ENCODE peak calls at places on chromosome 7, in six cellular contexts. One of them, this sample, is unnamed.
A peak's percentile ranks its signal among the peaks of the same experiment; 100 is the strongest.

GRCh38 chr7:78134256-78134655 is 335.7 kb downstream of the PHTF2 start:
- DNase-seq in GM12878: no peak
- DNase-seq in sigmoid colon: no peak
- DNase-seq in cardiac fibroblast: peak; percentile 62
- DNase-seq in upper lobe of right lung: no peak
- DNase-seq in tibial nerve: no peak
- DNase-seq in this sample: peak; percentile 60

GRCh38 chr7:115632636-115633035 is 397.9 kb downstream of the TFEC start:
- DNase-seq in sigmoid colon: no peak
- DNase-seq in tibial nerve: no peak
- DNase-seq in cardiac fibroblast: no peak
- DNase-seq in upper lobe of right lung: no peak
- DNase-seq in GM12878: no peak
- DNase-seq in this sample: no peak

GRCh38 chr7:110090113-110090820 is 1000.7 kb upstream of the LRRN3 start:
- DNase-seq in sigmoid colon: no peak
- DNase-seq in GM12878: no peak
- DNase-seq in upper lobe of right lung: no peak
- DNase-seq in tibial nerve: no peak
- DNase-seq in cardiac fibroblast: peak; percentile 14
- DNase-seq in this sample: peak; percentile 31

GRCh38 chr7:65924193-65924592 is 51.3 kb downstream of the VKORC1L1 start:
- DNase-seq in cardiac fibroblast: no peak
- DNase-seq in upper lobe of right lung: no peak
- DNase-seq in tibial nerve: no peak
- DNase-seq in GM12878: no peak
- DNase-seq in sigmoid colon: no peak
- DNase-seq in this sample: no peak

GRCh38 chr7:92325850-92326249 is 80.1 kb downstream of the ANKIB1 start:
- DNase-seq in sigmoid colon: no peak
- DNase-seq in cardiac fibroblast: peak; percentile 51
- DNase-seq in tibial nerve: no peak
- DNase-seq in upper lobe of right lung: no peak
- DNase-seq in GM12878: no peak
- DNase-seq in this sample: peak; percentile 36

GRCh38 chr7:129914536-129915272 is 38.1 kb downstream of the UBE2H start:
- DNase-seq in cardiac fibroblast: peak; percentile 14
- DNase-seq in upper lobe of right lung: no peak
- DNase-seq in tibial nerve: no peak
- DNase-seq in sigmoid colon: no peak
- DNase-seq in GM12878: no peak
- DNase-seq in this sample: peak; percentile 12

GRCh38 chr7:9778367-9778766 is 1195.3 kb upstream of the PHF14 start:
- DNase-seq in tibial nerve: no peak
- DNase-seq in GM12878: no peak
- DNase-seq in cardiac fibroblast: no peak
- DNase-seq in sigmoid colon: no peak
- DNase-seq in upper lobe of right lung: no peak
- DNase-seq in this sample: no peak

GRCh38 chr7:34128762-34129161 is 223.4 kb downstream of the BMPER start:
- DNase-seq in sigmoid colon: no peak
- DNase-seq in GM12878: no peak
- DNase-seq in tibial nerve: no peak
- DNase-seq in upper lobe of right lung: no peak
- DNase-seq in cardiac fibroblast: peak; percentile 66
- DNase-seq in this sample: peak; percentile 64

GRCh38 chr7:90473819-90474218 is 4.4 kb downstream of the PTTG1IP2 start:
- DNase-seq in GM12878: no peak
- DNase-seq in upper lobe of right lung: no peak
- DNase-seq in cardiac fibroblast: peak; percentile 19
- DNase-seq in tibial nerve: no peak
- DNase-seq in sigmoid colon: no peak
- DNase-seq in this sample: peak; percentile 21

GRCh38 chr7:121000091-121000983 is 11.8 kb downstream of the CPED1 start:
- DNase-seq in cardiac fibroblast: peak; percentile 63
- DNase-seq in upper lobe of right lung: no peak
- DNase-seq in sigmoid colon: no peak
- DNase-seq in GM12878: no peak
- DNase-seq in tibial nerve: no peak
- DNase-seq in this sample: peak; percentile 77

GRCh38 chr7:157990878-157991250 is 596.8 kb downstream of the PTPRN2 start:
- DNase-seq in tibial nerve: no peak
- DNase-seq in sigmoid colon: no peak
- DNase-seq in upper lobe of right lung: no peak
- DNase-seq in GM12878: no peak
- DNase-seq in cardiac fibroblast: no peak
- DNase-seq in this sample: no peak

GRCh38 chr7:44284881-44285541 is 40.4 kb downstream of the CAMK2B start:
- DNase-seq in upper lobe of right lung: peak; percentile 46
- DNase-seq in GM12878: no peak
- DNase-seq in sigmoid colon: peak; percentile 33
- DNase-seq in cardiac fibroblast: no peak
- DNase-seq in tibial nerve: no peak
- DNase-seq in this sample: no peak

GRCh38 chr7:7237201-7237977 is 55.0 kb downstream of the C1GALT1 start:
- DNase-seq in sigmoid colon: no peak
- DNase-seq in cardiac fibroblast: no peak
- DNase-seq in tibial nerve: no peak
- DNase-seq in GM12878: no peak
- DNase-seq in upper lobe of right lung: no peak
- DNase-seq in this sample: no peak

GRCh38 chr7:75993689-75994387 is 557 bp downstream of the TMEM120A start:
- DNase-seq in upper lobe of right lung: peak; percentile 79
- DNase-seq in GM12878: no peak
- DNase-seq in tibial nerve: peak; percentile 39
- DNase-seq in cardiac fibroblast: peak; percentile 82
- DNase-seq in sigmoid colon: peak; percentile 93
- DNase-seq in this sample: peak; percentile 68

GRCh38 chr7:74475243-74475986 is 21.7 kb downstream of the GTF2IRD1 start:
- DNase-seq in sigmoid colon: no peak
- DNase-seq in cardiac fibroblast: no peak
- DNase-seq in tibial nerve: no peak
- DNase-seq in GM12878: no peak
- DNase-seq in upper lobe of right lung: peak; percentile 78
- DNase-seq in this sample: no peak

GRCh38 chr7:122588621-122589020 is 110.3 kb downstream of the RNF133 start:
- DNase-seq in GM12878: no peak
- DNase-seq in tibial nerve: no peak
- DNase-seq in cardiac fibroblast: no peak
- DNase-seq in sigmoid colon: no peak
- DNase-seq in upper lobe of right lung: no peak
- DNase-seq in this sample: peak; percentile 3

GRCh38 chr7:75737856-75738603 is 711 bp downstream of the HIP1 start:
- DNase-seq in GM12878: no peak
- DNase-seq in sigmoid colon: peak; percentile 75
- DNase-seq in tibial nerve: no peak
- DNase-seq in upper lobe of right lung: no peak
- DNase-seq in cardiac fibroblast: peak; percentile 25
- DNase-seq in this sample: no peak

GRCh38 chr7:21898265-21898930 is 47.3 kb downstream of the CDCA7L start:
- DNase-seq in cardiac fibroblast: no peak
- DNase-seq in GM12878: peak; percentile 62
- DNase-seq in tibial nerve: no peak
- DNase-seq in sigmoid colon: no peak
- DNase-seq in upper lobe of right lung: no peak
- DNase-seq in this sample: no peak

GRCh38 chr7:92260248-92260781 is 14.5 kb downstream of the ANKIB1 start:
- DNase-seq in tibial nerve: no peak
- DNase-seq in sigmoid colon: no peak
- DNase-seq in upper lobe of right lung: no peak
- DNase-seq in GM12878: no peak
- DNase-seq in cardiac fibroblast: no peak
- DNase-seq in this sample: no peak

GRCh38 chr7:51187941-51188340 is 128.7 kb downstream of the COBL start:
- DNase-seq in GM12878: no peak
- DNase-seq in tibial nerve: no peak
- DNase-seq in sigmoid colon: no peak
- DNase-seq in upper lobe of right lung: no peak
- DNase-seq in cardiac fibroblast: no peak
- DNase-seq in this sample: no peak
- TF ChIP-seq CTCF in GM12878: peak; percentile 12
- TF ChIP-seq CTCF in tibial nerve: peak; percentile 46
- TF ChIP-seq CTCF in sigmoid colon: no peak
- TF ChIP-seq CTCF in upper lobe of right lung: no peak
- TF ChIP-seq CTCF in cardiac fibroblast: no peak
- TF ChIP-seq CTCF in this sample: no peak

GRCh38 chr7:155220881-155221280 is 76.8 kb upstream of the INSIG1 start:
- DNase-seq in tibial nerve: no peak
- DNase-seq in cardiac fibroblast: no peak
- DNase-seq in sigmoid colon: peak; percentile 36
- DNase-seq in upper lobe of right lung: no peak
- DNase-seq in GM12878: no peak
- DNase-seq in this sample: no peak
- H3K4me3 ChIP-seq in tibial nerve: no peak overlapping the region
- H3K4me3 ChIP-seq in cardiac fibroblast: no peak overlapping the region
- H3K4me3 ChIP-seq in sigmoid colon: no peak overlapping the region
- H3K4me3 ChIP-seq in upper lobe of right lung: no peak overlapping the region
- H3K4me3 ChIP-seq in GM12878: no peak overlapping the region
- H3K4me3 ChIP-seq in this sample: no peak overlapping the region

GRCh38 chr7:107661865-107662379 is 1.3 kb downstream of the SLC26A4 start:
- DNase-seq in sigmoid colon: no peak
- DNase-seq in upper lobe of right lung: no peak
- DNase-seq in tibial nerve: no peak
- DNase-seq in GM12878: no peak
- DNase-seq in cardiac fibroblast: no peak
- DNase-seq in this sample: no peak

GRCh38 chr7:107659666-107660065 is 962 bp upstream of the SLC26A4 start:
- DNase-seq in GM12878: no peak
- DNase-seq in cardiac fibroblast: peak; percentile 70
- DNase-seq in upper lobe of right lung: no peak
- DNase-seq in tibial nerve: no peak
- DNase-seq in sigmoid colon: no peak
- DNase-seq in this sample: peak; percentile 82

GRCh38 chr7:107660381-107661080 is at the start of gene SLC26A4:
- DNase-seq in cardiac fibroblast: no peak
- DNase-seq in tibial nerve: no peak
- DNase-seq in sigmoid colon: no peak
- DNase-seq in upper lobe of right lung: no peak
- DNase-seq in GM12878: no peak
- DNase-seq in this sample: no peak

GRCh38 chr7:107663196-107663595 is 2.6 kb downstream of the SLC26A4 start:
- DNase-seq in sigmoid colon: no peak
- DNase-seq in upper lobe of right lung: no peak
- DNase-seq in tibial nerve: no peak
- DNase-seq in cardiac fibroblast: no peak
- DNase-seq in GM12878: no peak
- DNase-seq in this sample: no peak

GRCh38 chr7:107661081-107661864 is 645 bp downstream of the SLC26A4 start:
- DNase-seq in tibial nerve: peak; percentile 10
- DNase-seq in GM12878: no peak
- DNase-seq in upper lobe of right lung: peak; percentile 78
- DNase-seq in sigmoid colon: peak; percentile 68
- DNase-seq in cardiac fibroblast: peak; percentile 60
- DNase-seq in this sample: peak; percentile 59
- TF ChIP-seq CTCF in tibial nerve: no peak
- TF ChIP-seq CTCF in GM12878: no peak
- TF ChIP-seq CTCF in upper lobe of right lung: no peak
- TF ChIP-seq CTCF in sigmoid colon: no peak
- TF ChIP-seq CTCF in cardiac fibroblast: peak; percentile 11
- TF ChIP-seq CTCF in this sample: peak; percentile 12

GRCh38 chr7:27201231-27202017 is 1.5 kb upstream of the HOXA13 start:
- DNase-seq in tibial nerve: no peak
- DNase-seq in upper lobe of right lung: no peak
- DNase-seq in sigmoid colon: no peak
- DNase-seq in cardiac fibroblast: no peak
- DNase-seq in GM12878: no peak
- DNase-seq in this sample: no peak
- H3K4me3 ChIP-seq in tibial nerve: no peak overlapping the region
- H3K4me3 ChIP-seq in upper lobe of right lung: no peak overlapping the region
- H3K4me3 ChIP-seq in sigmoid colon: no peak overlapping the region
- H3K4me3 ChIP-seq in cardiac fibroblast: no peak overlapping the region
- H3K4me3 ChIP-seq in GM12878: no peak overlapping the region
- H3K4me3 ChIP-seq in this sample: no peak overlapping the region

GRCh38 chr7:1144269-1144771 is 15.7 kb downstream of the ZFAND2A start:
- DNase-seq in upper lobe of right lung: no peak
- DNase-seq in cardiac fibroblast: peak; percentile 39
- DNase-seq in sigmoid colon: peak; percentile 75
- DNase-seq in GM12878: no peak
- DNase-seq in tibial nerve: peak; percentile 11
- DNase-seq in this sample: peak; percentile 27
- TF ChIP-seq CTCF in upper lobe of right lung: peak; percentile 30
- TF ChIP-seq CTCF in cardiac fibroblast: no peak
- TF ChIP-seq CTCF in sigmoid colon: no peak
- TF ChIP-seq CTCF in GM12878: peak; percentile 49
- TF ChIP-seq CTCF in tibial nerve: peak; percentile 33
- TF ChIP-seq CTCF in this sample: no peak

GRCh38 chr7:128873234-128873633 is 10.6 kb downstream of the ATP6V1F start:
- DNase-seq in sigmoid colon: no peak
- DNase-seq in GM12878: no peak
- DNase-seq in cardiac fibroblast: no peak
- DNase-seq in upper lobe of right lung: no peak
- DNase-seq in tibial nerve: no peak
- DNase-seq in this sample: no peak

GRCh38 chr7:128869138-128869943 is 6.7 kb downstream of the ATP6V1F start:
- DNase-seq in tibial nerve: no peak
- DNase-seq in GM12878: no peak
- DNase-seq in upper lobe of right lung: peak; percentile 83
- DNase-seq in cardiac fibroblast: peak; percentile 42
- DNase-seq in sigmoid colon: peak; percentile 84
- DNase-seq in this sample: peak; percentile 28

GRCh38 chr7:128869944-128870285 is 7.3 kb downstream of the ATP6V1F start:
- DNase-seq in GM12878: no peak
- DNase-seq in sigmoid colon: no peak
- DNase-seq in cardiac fibroblast: no peak
- DNase-seq in tibial nerve: no peak
- DNase-seq in upper lobe of right lung: no peak
- DNase-seq in this sample: no peak

GRCh38 chr7:128872394-128872824 is 9.8 kb downstream of the ATP6V1F start:
- DNase-seq in cardiac fibroblast: no peak
- DNase-seq in tibial nerve: no peak
- DNase-seq in upper lobe of right lung: no peak
- DNase-seq in sigmoid colon: no peak
- DNase-seq in GM12878: no peak
- DNase-seq in this sample: no peak

DNA sequence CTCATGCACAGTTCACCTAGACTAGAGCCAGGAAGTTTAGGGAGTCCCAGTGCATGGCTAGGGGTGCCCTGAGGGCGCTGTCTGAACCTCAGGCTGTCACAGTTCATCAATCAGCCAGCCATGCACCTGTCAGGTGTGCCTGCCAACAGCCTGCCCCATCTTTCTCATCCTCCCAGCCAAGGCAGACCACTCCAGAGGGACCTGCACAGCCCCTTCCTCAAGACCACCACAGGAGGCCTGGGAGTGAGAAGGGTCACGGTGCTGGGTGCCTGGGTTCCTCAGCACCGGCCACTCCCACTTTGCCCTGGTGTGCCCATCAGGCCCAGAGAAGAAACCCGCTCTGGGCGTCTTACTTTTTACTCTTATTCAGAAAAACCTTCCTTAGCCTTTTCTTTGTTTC is 8.4 kb downstream of the ATP6V1F start:
- DNase-seq in upper lobe of right lung: no peak
- DNase-seq in cardiac fibroblast: no peak
- DNase-seq in tibial nerve: no peak
- DNase-seq in GM12878: no peak
- DNase-seq in sigmoid colon: no peak
- DNase-seq in this sample: no peak
- H3K4me3 ChIP-seq in upper lobe of right lung: no peak overlapping the region
- H3K4me3 ChIP-seq in cardiac fibroblast: no peak overlapping the region
- H3K4me3 ChIP-seq in tibial nerve: no peak overlapping the region
- H3K4me3 ChIP-seq in GM12878: no peak overlapping the region
- H3K4me3 ChIP-seq in sigmoid colon: no peak overlapping the region
- H3K4me3 ChIP-seq in this sample: no peak overlapping the region

This sample was measured in fibroblast of pulmonary artery.